ENCODE peak calls at places on chromosomes 11 and 22, in six cellular contexts. O is ovary, M is lower leg skin, Y is heart left ventricle, E is upper lobe of left lung, D is HCT116. I is an unnamed sample.

GRCh38 chr11:69003866-69004311 is 9.2 kb downstream of the MRGPRF start:
- DNase-seq in O (no peak), M (peak; percentile 75), Y (no peak), E (no peak), D (no peak), I (no peak)

GRCh38 chr11:33384251-33384650 is 127.1 kb downstream of the HIPK3 start:
- DNase-seq in O (no peak), M (no peak), Y (no peak), E (no peak), D (no peak), I (no peak)

GRCh38 chr11:118918128-118918685 is 7.5 kb downstream of the BCL9L start:
- DNase-seq in O (peak; percentile 81), M (peak; percentile 95), Y (peak; percentile 67), E (peak; percentile 77), D (no peak), I (peak; percentile 80)

GRCh38 chr22:37193629-37194191 is 5.7 kb upstream of the C1QTNF6 start:
- DNase-seq in O (peak; percentile 21), M (peak; percentile 45), Y (peak; percentile 44), E (no peak), D (no peak), I (no peak)

GRCh38 chr11:23856654-23857053 is 640.2 kb upstream of the LUZP2 start:
- DNase-seq in O (no peak), M (no peak), Y (no peak), E (no peak), D (no peak), I (no peak)

GRCh38 chr11:118789501-118790356 is 1.2 kb downstream of the DDX6 start:
- DNase-seq in O (no peak), M (no peak), Y (peak; percentile 8), E (no peak), D (no peak), I (peak; percentile 43)

GRCh38 chr22:18096823-18097222 is 13.8 kb upstream of the TUBA8 start:
- DNase-seq in O (no peak), M (no peak), Y (no peak), E (no peak), D (no peak), I (no peak)

GRCh38 chr11:8566613-8567210 is 27.3 kb downstream of the STK33 start:
- DNase-seq in O (no peak), M (no peak), Y (no peak), E (no peak), D (peak; percentile 23), I (no peak)

GRCh38 chr11:27084407-27084985 is 43.9 kb downstream of the BBOX1 start:
- DNase-seq in O (no peak), M (no peak), Y (no peak), E (no peak), D (no peak), I (no peak)

GRCh38 chr22:24496234-24496633 is 1.1 kb downstream of the UPB1 start:
- DNase-seq in O (no peak), M (no peak), Y (no peak), E (no peak), D (no peak), I (no peak)

GRCh38 chr22:22692707-22693530 is 48.5 kb downstream of the GGTLC2 start:
- DNase-seq in O (peak; percentile 61), M (no peak), Y (no peak), E (no peak), D (no peak), I (no peak)

GRCh38 chr11:87536565-87536964 is 498.8 kb downstream of the TMEM135 start:
- DNase-seq in O (no peak), M (no peak), Y (no peak), E (no peak), D (no peak), I (no peak)

GRCh38 chr22:43847376-43848289 is 14.7 kb downstream of the SULT4A1 start:
- DNase-seq in O (peak; percentile 24), M (peak; percentile 78), Y (no peak), E (no peak), D (no peak), I (peak; percentile 3)

GRCh38 chr11:34549271-34549670 is 35.7 kb upstream of the ELF5 start:
- DNase-seq in O (no peak), M (peak; percentile 69), Y (no peak), E (no peak), D (no peak), I (no peak)

GRCh38 chr22:28802595-28803087 is 2.3 kb upstream of the XBP1 start:
- DNase-seq in O (no peak), M (no peak), Y (no peak), E (no peak), D (no peak), I (no peak)

GRCh38 chr11:101456812-101457211 is 127.0 kb downstream of the TRPC6 start:
- DNase-seq in O (no peak), M (no peak), Y (no peak), E (no peak), D (no peak), I (no peak)

GRCh38 chr22:17084554-17085276 is at the start of gene IL17RA:
- DNase-seq in O (peak; percentile 91), M (peak; percentile 98), Y (peak; percentile 92), E (peak; percentile 95), D (peak; percentile 66), I (peak; percentile 88)
- TF ChIP-seq POLR2A in O (peak; percentile 40), M (no peak), Y (peak; percentile 87), E (peak; percentile 95), D (peak; percentile 73), I (peak; percentile 63)

GRCh38 chr22:50626314-50626855 is 1.6 kb downstream of the ARSA start:
- DNase-seq in O (no peak), M (no peak), Y (no peak), E (no peak), D (no peak), I (no peak)

GRCh38 chr22:50625131-50625567 is 2.8 kb downstream of the ARSA start:
- DNase-seq in O (no peak), M (peak; percentile 82), Y (no peak), E (no peak), D (no peak), I (peak; percentile 6)

GRCh38 chr22:50626856-50627451 is 998 bp downstream of the ARSA start:
- DNase-seq in O (peak; percentile 56), M (no peak), Y (no peak), E (no peak), D (no peak), I (no peak)

GRCh38 chr22:50624347-50625130 is 3.4 kb downstream of the ARSA start:
- DNase-seq in O (no peak), M (no peak), Y (no peak), E (no peak), D (no peak), I (no peak)

DNA sequence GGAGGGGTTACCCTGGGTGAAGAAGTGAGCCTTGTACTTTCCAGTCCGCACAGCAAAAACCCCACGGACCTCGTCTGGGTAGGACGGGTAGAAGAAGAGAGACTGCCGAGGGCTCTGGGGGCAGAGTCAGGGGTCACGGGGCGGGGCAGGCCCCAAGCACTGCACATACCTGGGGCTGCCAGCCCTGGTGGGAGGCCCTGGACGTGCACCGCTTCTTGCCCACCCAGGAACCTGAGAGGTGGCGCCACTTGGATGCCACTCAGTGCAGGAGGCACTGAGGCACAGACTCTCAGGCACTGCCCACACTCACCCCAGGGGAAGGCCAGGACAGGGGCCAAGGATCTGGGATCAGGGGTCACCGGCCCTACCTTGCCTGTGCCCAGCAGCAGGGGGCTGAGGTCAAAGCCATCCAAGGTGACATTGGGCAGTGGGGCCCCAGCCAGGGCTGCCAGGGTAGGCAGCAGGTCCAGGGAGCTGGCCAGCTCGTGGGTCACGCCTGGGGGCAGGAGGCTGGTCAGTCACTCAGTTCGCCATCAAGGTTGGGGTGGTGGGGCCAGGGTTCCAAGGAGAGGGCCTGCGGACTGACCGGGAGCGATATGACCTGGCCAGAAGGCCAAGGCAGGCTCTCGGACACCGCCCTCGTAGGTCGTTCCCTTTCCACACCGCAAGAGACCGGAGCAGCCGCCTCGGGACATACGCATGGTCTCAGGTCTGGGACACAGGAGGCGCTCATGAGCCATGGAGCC is 2.2 kb downstream of the ARSA start:
- DNase-seq in O (no peak), M (peak; percentile 80), Y (no peak), E (no peak), D (no peak), I (peak; percentile 11)
- TF ChIP-seq POLR2A in O (no peak), M (no peak), Y (no peak), E (no peak), D (no peak), I (no peak)

GRCh38 chr11:72358461-72359405 is 75.6 kb downstream of the CLPB start:
- DNase-seq in O (no peak), M (no peak), Y (no peak), E (no peak), D (no peak), I (no peak)

GRCh38 chr11:72361321-72361720 is 73.0 kb downstream of the CLPB start:
- DNase-seq in O (no peak), M (no peak), Y (no peak), E (no peak), D (no peak), I (no peak)

GRCh38 chr11:72364754-72365153 is 69.6 kb downstream of the CLPB start:
- DNase-seq in O (no peak), M (no peak), Y (no peak), E (no peak), D (no peak), I (no peak)

DNA sequence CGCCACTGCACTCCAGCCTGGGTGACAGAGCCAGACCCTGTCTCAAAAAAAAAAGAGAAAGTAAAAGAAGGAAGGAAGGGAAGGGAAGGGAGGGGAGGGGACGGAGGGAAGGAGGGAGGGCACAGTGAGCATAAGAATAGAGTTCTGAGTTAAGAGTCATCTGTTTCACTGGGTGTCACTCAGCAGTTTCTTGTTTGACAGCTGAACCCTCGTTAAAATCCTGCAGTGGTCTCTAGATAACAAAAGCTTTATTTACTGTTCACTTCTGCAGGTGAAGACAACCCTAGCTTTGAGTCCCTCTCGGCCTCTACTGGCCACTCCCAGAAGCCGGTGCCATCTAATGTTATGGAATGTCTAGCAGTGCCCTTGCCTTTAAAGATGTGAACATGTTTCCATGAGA is 71.2 kb downstream of the CLPB start:
- DNase-seq in O (no peak), M (no peak), Y (no peak), E (no peak), D (no peak), I (no peak)
- TF ChIP-seq POLR2A in O (no peak), M (no peak), Y (no peak), E (no peak), D (no peak), I (no peak)

GRCh38 chr11:48172818-48173609 is 43.6 kb upstream of the OR4B1 start:
- DNase-seq in O (peak; percentile 61), M (no peak), Y (peak; percentile 66), E (peak; percentile 62), D (peak; percentile 15), I (peak; percentile 59)
- TF ChIP-seq POLR2A in O (no peak), M (no peak), Y (no peak), E (no peak), D (no peak), I (no peak)

I was measured in tibial nerve.